ENCODE peak calls at places on chromosomes 6 and 20, in ten cellular contexts. T, C, Z, Y, A, H, V, G, K and W are unnamed samples.

GRCh38 chr6:146700078-146700686 is 101.4 kb downstream of the ADGB start:
- DNase-seq in T (peak), C (no peak), Z (peak), Y (peak), A (peak), H (peak), V (no peak), G (peak), K (no peak), W (peak)

GRCh38 chr6:131831886-131832285 is 24.1 kb downstream of the ENPP1 start:
- DNase-seq in T (no peak), C (no peak), Z (no peak), Y (no peak), A (no peak), H (no peak), V (no peak), G (no peak), K (no peak), W (no peak)

GRCh38 chr6:18861182-18861581 is 474.0 kb downstream of the RNF144B start:
- DNase-seq in T (no peak), C (no peak), Z (no peak), Y (no peak), A (no peak), H (no peak), V (no peak), G (no peak), K (peak), W (no peak)

GRCh38 chr6:34390531-34391013 is 1.9 kb downstream of the NUDT3 start:
- DNase-seq in T (no peak), C (no peak), Z (no peak), Y (no peak), A (no peak), H (peak), V (no peak), G (no peak), K (peak), W (no peak)

GRCh38 chr6:79607000-79607399 is 24.1 kb upstream of the SH3BGRL2 start:
- DNase-seq in T (no peak), C (no peak), Z (no peak), Y (no peak), A (peak), H (no peak), V (no peak), G (no peak), K (no peak), W (no peak)

GRCh38 chr6:70241991-70242420 is 60.9 kb downstream of the COL9A1 start:
- DNase-seq in T (no peak), C (no peak), Z (no peak), Y (no peak), A (no peak), H (no peak), V (no peak), G (no peak), K (no peak), W (peak)

GRCh38 chr20:57220187-57221165 is 46.0 kb downstream of the BMP7 start:
- DNase-seq in T (no peak), C (no peak), Z (no peak), Y (no peak), A (no peak), H (no peak), V (no peak), G (no peak), K (no peak), W (no peak)

GRCh38 chr6:133047706-133048105 is 193.5 kb upstream of the EYA4 start:
- DNase-seq in T (no peak), C (no peak), Z (no peak), Y (no peak), A (no peak), H (no peak), V (no peak), G (no peak), K (no peak), W (no peak)

GRCh38 chr6:27495386-27496135 is 22.7 kb upstream of the ZNF184 start:
- DNase-seq in T (peak), C (no peak), Z (peak), Y (no peak), A (no peak), H (no peak), V (peak), G (no peak), K (peak), W (no peak)

GRCh38 chr20:59207742-59208357 is 44.2 kb downstream of the ZNF831 start:
- DNase-seq in T (peak), C (peak), Z (peak), Y (peak), A (no peak), H (no peak), V (peak), G (peak), K (no peak), W (no peak)

GRCh38 chr6:111601875-111602274 is 3.8 kb downstream of the TRAF3IP2 start:
- DNase-seq in T (no peak), C (no peak), Z (no peak), Y (no peak), A (peak), H (peak), V (no peak), G (no peak), K (no peak), W (no peak)

GRCh38 chr6:159106627-159107241 is 61.9 kb upstream of the TAGAP start:
- DNase-seq in T (peak), C (peak), Z (peak), Y (peak), A (no peak), H (no peak), V (peak), G (peak), K (peak), W (peak)

GRCh38 chr6:158642097-158642601 is 2.4 kb downstream of the DYNLT1 start:
- DNase-seq in T (no peak), C (no peak), Z (no peak), Y (no peak), A (no peak), H (peak), V (no peak), G (no peak), K (peak), W (no peak)

GRCh38 chr6:119079288-119079809 is 885 bp upstream of the FAM184A start:
- DNase-seq in T (no peak), C (no peak), Z (no peak), Y (no peak), A (no peak), H (no peak), V (no peak), G (no peak), K (no peak), W (no peak)